ENCODE peak calls at places on chromosomes 5 and 9, in five cellular contexts. C, Q, J, A and B are unnamed samples.

GRCh38 chr9:12554636-12555035 is 138.5 kb upstream of the TYRP1 start:
- DNase-seq in C (no peak), Q (no peak), J (peak), A (no peak), B (no peak)

GRCh38 chr5:126104951-126105350 is 318.3 kb upstream of the GRAMD2B start:
- DNase-seq in C (no peak), Q (no peak), J (no peak), A (no peak), B (no peak)

GRCh38 chr5:138391859-138392386 is 39.4 kb downstream of the KDM3B start:
- DNase-seq in C (no peak), Q (no peak), J (no peak), A (no peak), B (no peak)

GRCh38 chr9:38067611-38067891 is 1.5 kb downstream of the SHB start:
- DNase-seq in C (no peak), Q (peak), J (no peak), A (no peak), B (no peak)

GRCh38 chr9:89883401-89884341 is 278.9 kb downstream of the GADD45G start:
- DNase-seq in C (no peak), Q (peak), J (no peak), A (no peak), B (no peak)

GRCh38 chr9:76181020-76181641 is 213.1 kb downstream of the RFK start:
- DNase-seq in C (no peak), Q (no peak), J (no peak), A (no peak), B (peak)

GRCh38 chr5:100273846-100274580 is 261.2 kb upstream of the FAM174A start:
- DNase-seq in C (no peak), Q (no peak), J (no peak), A (no peak), B (no peak)

GRCh38 chr9:96646081-96646991 is 8.8 kb downstream of the PRXL2C start:
- DNase-seq in C (no peak), Q (no peak), J (no peak), A (no peak), B (no peak)

GRCh38 chr5:126594676-126595485 is at the start of gene ALDH7A1:
- DNase-seq in C (no peak), Q (peak), J (peak), A (peak), B (peak)

GRCh38 chr9:129486496-129487306 is 134.2 kb downstream of the C9orf50 start:
- DNase-seq in C (no peak), Q (no peak), J (no peak), A (no peak), B (no peak)

GRCh38 chr5:120528609-120529008 is 64.5 kb downstream of the PRR16 start:
- DNase-seq in C (no peak), Q (no peak), J (no peak), A (no peak), B (no peak)

GRCh38 chr9:100277166-100277979 is 75.4 kb downstream of the TEX10 start:
- DNase-seq in C (no peak), Q (no peak), J (no peak), A (no peak), B (no peak)

GRCh38 chr5:151202381-151203139 is 21.3 kb downstream of the CCDC69 start:
- DNase-seq in C (no peak), Q (no peak), J (no peak), A (no peak), B (peak)

GRCh38 chr5:164375051-164375450 is 869.6 kb downstream of the MAT2B start:
- DNase-seq in C (no peak), Q (no peak), J (no peak), A (no peak), B (no peak)

GRCh38 chr5:122415481-122416120 is 103.6 kb downstream of the SNCAIP start:
- DNase-seq in C (no peak), Q (peak), J (peak), A (peak), B (peak)

GRCh38 chr5:132219981-132220380 is 7.7 kb downstream of the P4HA2 start:
- DNase-seq in C (no peak), Q (no peak), J (no peak), A (no peak), B (no peak)

DNA sequence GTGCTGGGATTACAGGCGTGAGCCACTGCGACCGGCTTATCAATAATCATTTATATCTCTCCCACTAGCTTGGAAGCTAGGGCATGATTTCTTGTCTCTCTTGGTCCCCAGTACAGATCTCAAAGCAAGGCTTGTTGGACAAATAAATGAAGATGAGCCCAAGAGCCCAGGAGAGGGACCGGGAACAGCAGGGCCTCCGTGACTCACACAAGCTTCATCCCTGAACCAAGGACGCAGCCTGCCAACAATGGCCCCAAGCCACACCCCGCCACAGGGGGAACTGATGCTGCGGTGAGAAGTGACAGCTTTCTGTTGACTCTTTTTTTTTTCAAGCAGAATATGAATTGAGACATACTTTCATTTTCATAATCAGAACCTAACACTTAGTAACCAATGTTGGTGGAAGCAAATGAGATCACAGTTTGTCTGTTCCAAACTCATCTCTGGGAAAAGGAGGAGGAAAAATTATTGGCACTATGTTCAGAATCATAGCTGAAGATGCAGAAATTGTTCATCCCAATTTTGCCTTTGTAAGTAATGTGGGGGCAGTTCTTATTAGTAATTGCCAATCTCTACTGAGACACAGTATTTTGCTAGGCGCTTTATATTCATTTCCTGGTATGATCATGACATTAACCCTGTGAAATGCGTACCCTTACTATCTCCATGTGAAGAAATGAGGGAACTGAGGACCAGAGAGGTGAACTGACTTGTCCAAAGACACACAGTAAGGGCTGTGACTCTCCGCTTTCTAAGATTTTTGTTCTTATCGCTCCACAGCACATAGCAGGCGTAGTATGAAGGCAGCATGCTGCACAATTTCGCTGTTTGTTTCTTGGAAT is 6.6 kb upstream of the DUSP1 start:
- DNase-seq in C (no peak), Q (no peak), J (peak), A (peak), B (peak)
- TF ChIP-seq ZNF274 in C (no peak), Q (no peak), J (no peak), A (no peak), B (no peak)

DNA sequence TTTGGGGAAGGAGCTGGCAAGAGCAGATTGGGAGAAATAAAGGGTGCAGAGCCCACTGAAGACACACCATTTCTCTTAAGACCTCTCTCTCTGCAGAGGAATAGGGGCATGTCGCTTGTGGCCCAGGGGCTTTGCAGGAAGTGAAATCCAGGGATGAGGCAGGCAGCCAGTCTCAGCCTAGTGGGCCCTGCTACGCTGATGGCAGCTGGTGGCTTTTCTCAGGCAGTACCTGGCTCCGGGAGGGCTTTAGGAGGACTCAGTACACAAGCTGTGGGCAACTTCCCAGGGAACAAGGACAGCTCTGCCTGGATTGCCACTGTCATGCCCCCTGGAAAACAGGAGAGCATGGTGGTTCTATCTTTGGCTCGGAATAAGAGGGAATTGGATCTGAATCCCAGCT is 76.2 kb upstream of the NEURL1B start:
- DNase-seq in C (no peak), Q (no peak), J (no peak), A (no peak), B (no peak)
- TF ChIP-seq EZH2 in C (no peak), Q (no peak), J (no peak), A (no peak), B (no peak)

GRCh38 chr9:121328476-121328875 is 41.6 kb downstream of the STOM start:
- DNase-seq in C (no peak), Q (no peak), J (no peak), A (no peak), B (no peak)
- H3K27ac ChIP-seq in C (no peak), Q (no peak), J (no peak), A (no peak), B (no peak)

GRCh38 chr5:167769846-167770420 is 521.5 kb upstream of the WWC1 start:
- DNase-seq in C (no peak), Q (no peak), J (no peak), A (no peak), B (no peak)
- TF ChIP-seq ZNF274 in C (no peak), Q (no peak), J (no peak), A (no peak), B (no peak)